ENCODE peak calls at places on chromosomes 3 and 15, in four cellular contexts. H is iPS DF 6.9, D is NCI-H1092, R is A172. T is an unnamed sample.

GRCh38 chr3:178381555-178381954 is 154.7 kb upstream of the KCNMB2 start:
- DNase-seq in H (no peak), D (no peak), R (no peak), T (no peak)

GRCh38 chr15:29449136-29449535 is 179.5 kb upstream of the NSMCE3 start:
- DNase-seq in H (no peak), D (no peak), R (no peak), T (no peak)

GRCh38 chr15:83108266-83109219 is 1.1 kb downstream of the TM6SF1 start:
- DNase-seq in H (no peak), D (no peak), R (no peak), T (peak)

GRCh38 chr15:28899061-28899738 is 13.4 kb downstream of the APBA2 start:
- DNase-seq in H (no peak), D (no peak), R (no peak), T (no peak)

GRCh38 chr3:177602601-177603136 is 405.4 kb upstream of the TBL1XR1 start:
- DNase-seq in H (no peak), D (no peak), R (peak), T (no peak)

GRCh38 chr3:138461696-138462295 is 27.4 kb downstream of the ESYT3 start:
- DNase-seq in H (no peak), D (no peak), R (no peak), T (no peak)

GRCh38 chr15:58330468-58330793 is 101.4 kb upstream of the LIPC start:
- DNase-seq in H (no peak), D (no peak), R (no peak), T (no peak)

GRCh38 chr3:126552688-126553283 is 5.9 kb downstream of the C3orf22 start:
- DNase-seq in H (no peak), D (no peak), R (no peak), T (no peak)

GRCh38 chr3:125194061-125194848 is 18.3 kb downstream of the SLC12A8 start:
- DNase-seq in H (no peak), D (no peak), R (no peak), T (no peak)

GRCh38 chr3:52058111-52058510 is 1.7 kb upstream of the DUSP7 start:
- DNase-seq in H (no peak), D (no peak), R (no peak), T (no peak)

GRCh38 chr15:80514071-80514780 is 110.0 kb downstream of the ARNT2 start:
- DNase-seq in H (no peak), D (no peak), R (peak), T (no peak)

GRCh38 chr3:46831841-46832240 is 31.4 kb downstream of the MYL3 start:
- DNase-seq in H (no peak), D (no peak), R (no peak), T (no peak)

GRCh38 chr15:68646751-68647150 is 68.0 kb downstream of the CORO2B start:
- DNase-seq in H (no peak), D (no peak), R (no peak), T (no peak)

GRCh38 chr15:70832176-70832575 is 21.8 kb downstream of the LARP6 start:
- DNase-seq in H (no peak), D (no peak), R (no peak), T (no peak)

GRCh38 chr15:77097317-77097721 is 26.4 kb upstream of the TSPAN3 start:
- DNase-seq in H (no peak), D (no peak), R (no peak), T (no peak)